ENCODE peak calls at places on chromosomes 6 and 20, in six cellular contexts. One of them, this sample, is unnamed.

GRCh38 chr6:88865275-88865674 is 98.1 kb downstream of the RNGTT start:
- DNase-seq in mesenchymal stem cell: no peak
- DNase-seq in IMR-90: no peak
- DNase-seq in mesendoderm: no peak
- DNase-seq in H9: no peak
- DNase-seq in neuronal stem cell: no peak
- DNase-seq in this sample: no peak

GRCh38 chr6:136751478-136751956 is 40.8 kb downstream of the MAP3K5 start:
- DNase-seq in neuronal stem cell: no peak
- DNase-seq in mesendoderm: no peak
- DNase-seq in mesenchymal stem cell: no peak
- DNase-seq in IMR-90: peak
- DNase-seq in H9: no peak
- DNase-seq in this sample: no peak

GRCh38 chr20:1579488-1579887 is 22.0 kb upstream of the SIRPD start:
- DNase-seq in mesendoderm: no peak
- DNase-seq in neuronal stem cell: no peak
- DNase-seq in H9: no peak
- DNase-seq in IMR-90: no peak
- DNase-seq in mesenchymal stem cell: no peak
- DNase-seq in this sample: no peak

GRCh38 chr6:151493495-151494234 is at the start of gene CCDC170:
- DNase-seq in neuronal stem cell: peak
- DNase-seq in mesendoderm: peak
- DNase-seq in mesenchymal stem cell: peak
- DNase-seq in H9: peak
- DNase-seq in IMR-90: no peak
- DNase-seq in this sample: no peak

GRCh38 chr6:11374036-11375010 is 141.9 kb upstream of the NEDD9 start:
- DNase-seq in mesendoderm: no peak
- DNase-seq in neuronal stem cell: no peak
- DNase-seq in IMR-90: no peak
- DNase-seq in mesenchymal stem cell: no peak
- DNase-seq in H9: no peak
- DNase-seq in this sample: no peak

GRCh38 chr6:56727097-56727845 is 84.6 kb upstream of the DST start:
- DNase-seq in mesendoderm: peak
- DNase-seq in neuronal stem cell: no peak
- DNase-seq in IMR-90: no peak
- DNase-seq in H9: no peak
- DNase-seq in mesenchymal stem cell: no peak
- DNase-seq in this sample: no peak

GRCh38 chr6:143843689-143844405 is 709 bp downstream of the LTV1 start:
- DNase-seq in mesenchymal stem cell: peak
- DNase-seq in IMR-90: peak
- DNase-seq in neuronal stem cell: no peak
- DNase-seq in H9: no peak
- DNase-seq in mesendoderm: peak
- DNase-seq in this sample: no peak

GRCh38 chr6:72206606-72207005 is 320.3 kb downstream of the RIMS1 start:
- DNase-seq in mesendoderm: peak
- DNase-seq in H9: peak
- DNase-seq in neuronal stem cell: no peak
- DNase-seq in mesenchymal stem cell: no peak
- DNase-seq in IMR-90: no peak
- DNase-seq in this sample: no peak

GRCh38 chr6:145213614-145214013 is 521.7 kb downstream of the EPM2A start:
- DNase-seq in IMR-90: no peak
- DNase-seq in mesenchymal stem cell: no peak
- DNase-seq in mesendoderm: no peak
- DNase-seq in neuronal stem cell: no peak
- DNase-seq in H9: no peak
- DNase-seq in this sample: no peak

GRCh38 chr6:40999498-41000070 is 39.4 kb downstream of the UNC5CL start:
- DNase-seq in mesendoderm: peak
- DNase-seq in neuronal stem cell: no peak
- DNase-seq in IMR-90: peak
- DNase-seq in H9: peak
- DNase-seq in mesenchymal stem cell: peak
- DNase-seq in this sample: peak

GRCh38 chr6:34528996-34529664 is 27.0 kb downstream of the SPDEF start:
- DNase-seq in IMR-90: no peak
- DNase-seq in mesenchymal stem cell: no peak
- DNase-seq in mesendoderm: no peak
- DNase-seq in H9: no peak
- DNase-seq in neuronal stem cell: no peak
- DNase-seq in this sample: no peak

GRCh38 chr6:78835817-78836216 is 31.5 kb upstream of the IRAK1BP1 start:
- DNase-seq in neuronal stem cell: no peak
- DNase-seq in H9: no peak
- DNase-seq in IMR-90: peak
- DNase-seq in mesenchymal stem cell: peak
- DNase-seq in mesendoderm: no peak
- DNase-seq in this sample: no peak

GRCh38 chr6:75409286-75409685 is 84.3 kb downstream of the FILIP1 start:
- DNase-seq in mesenchymal stem cell: no peak
- DNase-seq in IMR-90: peak
- DNase-seq in mesendoderm: no peak
- DNase-seq in neuronal stem cell: no peak
- DNase-seq in H9: no peak
- DNase-seq in this sample: no peak

GRCh38 chr20:64082821-64083379 is 1.3 kb downstream of the LKAAEAR1 start:
- DNase-seq in IMR-90: no peak
- DNase-seq in neuronal stem cell: no peak
- DNase-seq in mesendoderm: no peak
- DNase-seq in mesenchymal stem cell: no peak
- DNase-seq in H9: no peak
- DNase-seq in this sample: no peak

GRCh38 chr6:157200117-157200516 is 123.2 kb downstream of the TMEM242 start:
- DNase-seq in mesenchymal stem cell: no peak
- DNase-seq in IMR-90: no peak
- DNase-seq in mesendoderm: no peak
- DNase-seq in neuronal stem cell: no peak
- DNase-seq in H9: no peak
- DNase-seq in this sample: peak

DNA sequence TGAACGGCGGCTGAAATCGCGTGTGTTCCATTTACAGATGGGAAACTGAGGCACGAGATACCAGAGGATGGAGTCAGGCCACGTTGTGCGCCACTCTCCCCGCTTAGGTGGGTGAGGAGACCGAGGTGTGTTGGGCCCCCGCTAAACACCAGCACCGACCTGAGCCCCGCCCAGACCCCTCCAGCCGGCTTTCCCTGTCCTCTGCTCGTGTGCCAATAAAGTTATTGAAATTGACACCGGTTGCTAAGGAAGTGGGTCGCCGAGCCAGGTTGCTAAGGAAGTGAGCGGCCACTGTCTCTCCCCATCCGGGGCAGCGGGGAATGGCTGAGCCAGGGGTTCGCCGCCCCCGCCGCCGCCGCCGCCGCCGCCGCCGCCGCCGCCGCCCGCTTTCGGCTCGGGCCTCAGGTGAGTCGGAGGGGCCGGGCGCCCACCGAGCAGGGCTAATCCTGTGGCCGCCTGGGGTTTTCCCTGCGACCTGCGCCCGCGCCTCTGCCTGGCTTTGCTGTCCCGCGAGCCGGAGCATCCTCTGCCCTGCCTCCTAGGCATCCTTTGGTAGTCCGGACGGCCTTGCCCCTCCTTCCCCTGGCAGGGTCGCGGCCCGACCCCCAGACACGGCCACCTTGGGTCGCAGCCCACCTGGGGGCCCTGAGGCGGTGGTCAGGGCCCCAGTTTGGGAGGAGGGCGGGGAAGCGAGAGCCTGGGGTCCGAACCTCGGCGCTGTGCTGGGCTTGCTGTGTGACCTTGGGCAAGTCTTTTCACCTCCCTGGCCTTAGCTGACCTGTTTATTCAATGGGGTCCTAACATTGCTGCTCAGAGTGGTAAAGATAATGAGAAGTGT is at the start of gene KIF3B:
- DNase-seq in H9: peak
- DNase-seq in neuronal stem cell: peak
- DNase-seq in mesendoderm: peak
- DNase-seq in mesenchymal stem cell: peak
- DNase-seq in IMR-90: peak
- DNase-seq in this sample: peak
- H4K8ac ChIP-seq in H9: no peak
- H4K8ac ChIP-seq in neuronal stem cell: peak
- H4K8ac ChIP-seq in mesendoderm: peak
- H4K8ac ChIP-seq in mesenchymal stem cell: peak
- H4K8ac ChIP-seq in IMR-90: peak
- H4K8ac ChIP-seq in this sample: peak

GRCh38 chr6:138310294-138310693 is 67.4 kb upstream of the SMIM28 start:
- DNase-seq in mesendoderm: no peak
- DNase-seq in IMR-90: no peak
- DNase-seq in neuronal stem cell: no peak
- DNase-seq in mesenchymal stem cell: peak
- DNase-seq in H9: no peak
- DNase-seq in this sample: no peak

GRCh38 chr6:138309695-138310094 is 68.0 kb upstream of the SMIM28 start:
- DNase-seq in neuronal stem cell: no peak
- DNase-seq in IMR-90: no peak
- DNase-seq in H9: no peak
- DNase-seq in mesenchymal stem cell: no peak
- DNase-seq in mesendoderm: no peak
- DNase-seq in this sample: no peak

GRCh38 chr6:138307816-138308727 is 69.6 kb upstream of the SMIM28 start:
- DNase-seq in neuronal stem cell: no peak
- DNase-seq in mesenchymal stem cell: no peak
- DNase-seq in IMR-90: no peak
- DNase-seq in mesendoderm: no peak
- DNase-seq in H9: no peak
- DNase-seq in this sample: no peak

GRCh38 chr6:138308728-138309110 is 69.0 kb upstream of the SMIM28 start:
- DNase-seq in IMR-90: no peak
- DNase-seq in mesenchymal stem cell: no peak
- DNase-seq in neuronal stem cell: no peak
- DNase-seq in H9: no peak
- DNase-seq in mesendoderm: no peak
- DNase-seq in this sample: no peak

GRCh38 chr6:138307352-138307751 is 70.4 kb upstream of the SMIM28 start:
- DNase-seq in H9: no peak
- DNase-seq in mesendoderm: no peak
- DNase-seq in IMR-90: no peak
- DNase-seq in neuronal stem cell: no peak
- DNase-seq in mesenchymal stem cell: no peak
- DNase-seq in this sample: no peak
- H4K8ac ChIP-seq in H9: no peak
- H4K8ac ChIP-seq in mesendoderm: no peak
- H4K8ac ChIP-seq in IMR-90: no peak
- H4K8ac ChIP-seq in neuronal stem cell: no peak
- H4K8ac ChIP-seq in mesenchymal stem cell: no peak
- H4K8ac ChIP-seq in this sample: no peak

GRCh38 chr6:68657374-68657773 is 22.3 kb downstream of the ADGRB3 start:
- DNase-seq in mesendoderm: no peak
- DNase-seq in H9: no peak
- DNase-seq in neuronal stem cell: no peak
- DNase-seq in mesenchymal stem cell: no peak
- DNase-seq in IMR-90: no peak
- DNase-seq in this sample: no peak
- H4K8ac ChIP-seq in mesendoderm: no peak
- H4K8ac ChIP-seq in H9: no peak
- H4K8ac ChIP-seq in neuronal stem cell: no peak
- H4K8ac ChIP-seq in mesenchymal stem cell: no peak
- H4K8ac ChIP-seq in IMR-90: no peak
- H4K8ac ChIP-seq in this sample: no peak

GRCh38 chr6:16758163-16758975 is 2.9 kb downstream of the ATXN1 start:
- DNase-seq in H9: no peak
- DNase-seq in IMR-90: no peak
- DNase-seq in mesenchymal stem cell: peak
- DNase-seq in mesendoderm: peak
- DNase-seq in neuronal stem cell: peak
- DNase-seq in this sample: no peak

GRCh38 chr6:16760536-16761468 is at the start of gene ATXN1:
- DNase-seq in IMR-90: peak
- DNase-seq in mesendoderm: peak
- DNase-seq in mesenchymal stem cell: peak
- DNase-seq in H9: peak
- DNase-seq in neuronal stem cell: peak
- DNase-seq in this sample: peak

GRCh38 chr6:16761469-16762264 is 407 bp upstream of the ATXN1 start:
- DNase-seq in neuronal stem cell: peak
- DNase-seq in mesenchymal stem cell: peak
- DNase-seq in IMR-90: peak
- DNase-seq in mesendoderm: peak
- DNase-seq in H9: peak
- DNase-seq in this sample: peak

GRCh38 chr6:16759181-16759645 is 2.0 kb downstream of the ATXN1 start:
- DNase-seq in mesendoderm: peak
- DNase-seq in IMR-90: no peak
- DNase-seq in neuronal stem cell: no peak
- DNase-seq in mesenchymal stem cell: peak
- DNase-seq in H9: no peak
- DNase-seq in this sample: no peak

DNA sequence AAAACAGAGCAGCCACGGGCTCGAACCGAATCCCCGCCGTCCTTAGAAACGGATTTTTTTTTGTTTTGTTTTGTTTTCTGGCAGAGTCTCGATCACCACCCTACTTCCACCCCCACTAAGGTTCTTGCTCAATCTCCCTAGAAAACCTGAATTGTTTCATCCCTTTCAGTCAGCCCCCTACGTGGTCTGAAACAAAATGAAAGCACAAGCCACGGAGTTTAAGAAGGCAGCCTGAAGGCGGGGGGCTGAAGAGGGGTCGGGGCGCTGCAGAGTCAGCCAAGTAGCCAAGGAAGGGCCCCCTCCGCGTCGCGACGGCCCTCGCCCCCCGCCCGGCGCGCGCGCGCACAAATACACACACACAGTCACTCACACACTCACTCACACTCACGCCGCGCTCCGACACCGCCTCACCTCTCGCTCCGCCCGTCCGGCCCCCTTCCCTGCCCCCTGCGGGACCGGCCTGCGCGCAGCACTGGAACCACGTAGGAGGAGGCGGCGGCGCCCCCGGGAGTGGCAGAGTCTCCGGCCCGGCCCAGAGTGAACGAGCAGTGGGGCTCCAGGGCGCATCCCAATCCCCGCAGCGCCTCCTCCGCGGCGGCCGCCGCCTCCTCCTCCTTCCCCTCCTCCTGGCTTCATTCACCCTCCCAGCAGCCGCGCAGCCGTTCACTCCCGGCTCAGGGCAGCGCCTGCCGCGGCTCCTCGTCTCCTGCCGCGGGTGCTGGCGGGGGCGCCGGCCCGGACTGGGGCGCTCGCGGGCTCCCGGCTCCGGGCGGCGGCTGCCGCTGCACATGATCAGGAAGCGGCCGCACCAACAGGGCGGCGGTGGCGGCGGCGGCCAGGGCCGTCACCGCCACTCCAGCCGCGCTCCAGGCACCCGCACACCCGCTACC is 1.4 kb downstream of the ATXN1 start:
- DNase-seq in H9: peak
- DNase-seq in mesendoderm: peak
- DNase-seq in mesenchymal stem cell: peak
- DNase-seq in neuronal stem cell: peak
- DNase-seq in IMR-90: peak
- DNase-seq in this sample: no peak
- H4K8ac ChIP-seq in H9: no peak
- H4K8ac ChIP-seq in mesendoderm: no peak
- H4K8ac ChIP-seq in mesenchymal stem cell: peak
- H4K8ac ChIP-seq in neuronal stem cell: no peak
- H4K8ac ChIP-seq in IMR-90: peak
- H4K8ac ChIP-seq in this sample: peak